ENCODE peak calls at places on chromosomes 3 and 15, in seven cellular contexts. P is lung microvascular endothelial cell, L is T follicular helper cell, M is caudate nucleus, A is GM20000, N is EL, T is dorsolateral prefrontal cortex. Z is an unnamed sample.

GRCh38 chr3:143084856-143085731 is 34.5 kb upstream of the CHST2 start:
- DNase-seq in A (peak), T (no peak), P (peak), L (no peak), N (peak), M (no peak), Z (no peak)

GRCh38 chr3:158642005-158642404 is 2.3 kb upstream of the GFM1 start:
- DNase-seq in P (no peak), L (no peak), A (no peak), N (no peak), T (no peak), M (no peak), Z (no peak)

GRCh38 chr3:43693594-43693993 is 2.9 kb downstream of the ABHD5 start:
- DNase-seq in P (no peak), T (no peak), N (no peak), L (no peak), A (no peak), M (no peak), Z (no peak)

GRCh38 chr15:51861557-51862350 is 32.3 kb downstream of the TMOD3 start:
- DNase-seq in A (no peak), N (no peak), T (no peak), M (no peak), L (peak), P (peak), Z (no peak)

GRCh38 chr15:26102988-26103387 is 239.9 kb upstream of the ATP10A start:
- DNase-seq in L (no peak), T (no peak), A (no peak), M (no peak), P (no peak), N (no peak), Z (no peak)

GRCh38 chr3:180983136-180983535 is 6.4 kb downstream of the DNAJC19 start:
- DNase-seq in L (no peak), P (no peak), T (no peak), M (no peak), A (no peak), N (no peak), Z (no peak)

GRCh38 chr3:12670365-12670764 is 6.4 kb upstream of the RAF1 start:
- DNase-seq in P (no peak), L (no peak), N (no peak), T (no peak), M (no peak), A (no peak), Z (no peak)

GRCh38 chr3:8629151-8630021 is 15.2 kb downstream of the SSUH2 start:
- DNase-seq in N (peak), M (no peak), T (no peak), P (peak), A (peak), L (no peak), Z (no peak)

GRCh38 chr3:194779729-194780224 is 94.1 kb downstream of the FAM43A start:
- DNase-seq in A (no peak), L (no peak), M (no peak), P (peak), T (no peak), N (peak), Z (no peak)

GRCh38 chr15:85116925-85117646 is 135.4 kb downstream of the PDE8A start:
- DNase-seq in L (no peak), T (no peak), N (no peak), A (peak), M (no peak), P (no peak), Z (no peak)

GRCh38 chr3:88852606-88853005 is 254.8 kb upstream of the EPHA3 start:
- DNase-seq in T (no peak), L (no peak), M (no peak), N (no peak), A (no peak), P (no peak), Z (no peak)

Z was measured in posterior cingulate gyrus.